ENCODE peak calls at places on chromosomes 1 and 21, in seven cellular contexts. G, I, F, A, L, W and T are unnamed samples. For H3K27me3, the result is how much of the 10 kb centered on the place peaks cover.

GRCh38 chr1:229478852-229479251 is 29.3 kb downstream of the NUP133 start:
- DNase-seq in G (no peak), I (no peak), F (no peak), A (no peak), L (no peak), W (no peak), T (no peak)

GRCh38 chr1:54337928-54338327 is 68.3 kb downstream of the SSBP3 start:
- DNase-seq in G (no peak), I (no peak), F (no peak), A (no peak), L (no peak), W (no peak), T (no peak)

GRCh38 chr1:65048325-65048724 is 82.0 kb upstream of the JAK1 start:
- DNase-seq in G (no peak), I (no peak), F (no peak), A (no peak), L (no peak), W (peak), T (no peak)

GRCh38 chr1:66464802-66465201 is 69.2 kb upstream of the SGIP1 start:
- DNase-seq in G (no peak), I (peak), F (no peak), A (peak), L (no peak), W (peak), T (no peak)

GRCh38 chr1:223853748-223854147 is 8.0 kb upstream of the TP53BP2 start:
- DNase-seq in G (no peak), I (no peak), F (no peak), A (no peak), L (no peak), W (no peak), T (no peak)

GRCh38 chr1:154276797-154277196 is 4.4 kb downstream of the HAX1 start:
- DNase-seq in G (no peak), I (no peak), F (no peak), A (no peak), L (no peak), W (no peak), T (no peak)

GRCh38 chr1:241356519-241357365 is at the start of gene RGS7:
- DNase-seq in G (peak), I (peak), F (no peak), A (peak), L (no peak), W (peak), T (peak)

GRCh38 chr1:25727026-25727818 is 72.8 kb upstream of the SELENON start:
- DNase-seq in G (no peak), I (no peak), F (no peak), A (no peak), L (no peak), W (peak), T (no peak)

GRCh38 chr1:66402194-66402593 is 131.8 kb upstream of the SGIP1 start:
- DNase-seq in G (peak), I (no peak), F (no peak), A (no peak), L (peak), W (peak), T (no peak)

GRCh38 chr1:64861611-64862010 is 104.7 kb downstream of the JAK1 start:
- DNase-seq in G (no peak), I (no peak), F (no peak), A (no peak), L (no peak), W (peak), T (no peak)

GRCh38 chr1:97640677-97641076 is 280.2 kb downstream of the DPYD start:
- DNase-seq in G (no peak), I (no peak), F (no peak), A (no peak), L (no peak), W (no peak), T (no peak)

GRCh38 chr1:915295-916172 is 8.2 kb upstream of the SAMD11 start:
- DNase-seq in G (peak), I (no peak), F (no peak), A (no peak), L (peak), W (no peak), T (no peak)

GRCh38 chr1:63679589-63679988 is 86.4 kb downstream of the PGM1 start:
- DNase-seq in G (no peak), I (no peak), F (no peak), A (no peak), L (no peak), W (no peak), T (no peak)

GRCh38 chr1:9438431-9439073 is 100.7 kb upstream of the SLC25A33 start:
- DNase-seq in G (no peak), I (peak), F (no peak), A (peak), L (peak), W (no peak), T (no peak)

GRCh38 chr21:43866233-43866632 is 1.2 kb downstream of the AGPAT3 start:
- DNase-seq in G (no peak), I (peak), F (no peak), A (no peak), L (no peak), W (peak), T (no peak)

GRCh38 chr1:65434760-65435159 is 14.3 kb downstream of the LEPR start:
- DNase-seq in G (no peak), I (no peak), F (no peak), A (no peak), L (no peak), W (no peak), T (no peak)

GRCh38 chr1:179807691-179808485 is 64.8 kb downstream of the FAM163A start:
- DNase-seq in G (no peak), I (peak), F (no peak), A (peak), L (no peak), W (peak), T (no peak)

GRCh38 chr1:85393490-85393889 is 71.5 kb downstream of the DDAH1 start:
- DNase-seq in G (no peak), I (no peak), F (no peak), A (no peak), L (no peak), W (no peak), T (no peak)

GRCh38 chr1:87449348-87449963 is 120.8 kb downstream of the LMO4 start:
- DNase-seq in G (no peak), I (no peak), F (no peak), A (no peak), L (no peak), W (no peak), T (no peak)

GRCh38 chr1:231808990-231809389 is 182.4 kb downstream of the DISC1 start:
- DNase-seq in G (no peak), I (peak), F (no peak), A (no peak), L (peak), W (peak), T (no peak)

GRCh38 chr21:37153193-37153934 is 80.3 kb downstream of the TTC3 start:
- DNase-seq in G (no peak), I (no peak), F (no peak), A (no peak), L (no peak), W (peak), T (no peak)
- H3K4me3 ChIP-seq in G (no peak), I (no peak), F (no peak), A (no peak), L (no peak), W (no peak), T (no peak)

GRCh38 chr1:167821969-167822685 is 91.8 kb downstream of the ADCY10 start:
- DNase-seq in G (no peak), I (no peak), F (no peak), A (no peak), L (no peak), W (no peak), T (no peak)

GRCh38 chr1:167821356-167821685 is 92.6 kb downstream of the ADCY10 start:
- DNase-seq in G (no peak), I (no peak), F (no peak), A (no peak), L (no peak), W (no peak), T (no peak)

GRCh38 chr1:167826127-167826526 is 87.8 kb downstream of the ADCY10 start:
- DNase-seq in G (no peak), I (no peak), F (no peak), A (no peak), L (no peak), W (no peak), T (no peak)

GRCh38 chr1:167824163-167824794 is 89.7 kb downstream of the ADCY10 start:
- DNase-seq in G (no peak), I (no peak), F (no peak), A (no peak), L (no peak), W (no peak), T (no peak)

GRCh38 chr1:167825419-167826079 is 88.4 kb downstream of the ADCY10 start:
- DNase-seq in G (no peak), I (no peak), F (no peak), A (no peak), L (no peak), W (no peak), T (no peak)
- H3K27me3 ChIP-seq in G (under half), I (under half), F (under half), A (under half), L (under half), W (under half), T (under half)

DNA sequence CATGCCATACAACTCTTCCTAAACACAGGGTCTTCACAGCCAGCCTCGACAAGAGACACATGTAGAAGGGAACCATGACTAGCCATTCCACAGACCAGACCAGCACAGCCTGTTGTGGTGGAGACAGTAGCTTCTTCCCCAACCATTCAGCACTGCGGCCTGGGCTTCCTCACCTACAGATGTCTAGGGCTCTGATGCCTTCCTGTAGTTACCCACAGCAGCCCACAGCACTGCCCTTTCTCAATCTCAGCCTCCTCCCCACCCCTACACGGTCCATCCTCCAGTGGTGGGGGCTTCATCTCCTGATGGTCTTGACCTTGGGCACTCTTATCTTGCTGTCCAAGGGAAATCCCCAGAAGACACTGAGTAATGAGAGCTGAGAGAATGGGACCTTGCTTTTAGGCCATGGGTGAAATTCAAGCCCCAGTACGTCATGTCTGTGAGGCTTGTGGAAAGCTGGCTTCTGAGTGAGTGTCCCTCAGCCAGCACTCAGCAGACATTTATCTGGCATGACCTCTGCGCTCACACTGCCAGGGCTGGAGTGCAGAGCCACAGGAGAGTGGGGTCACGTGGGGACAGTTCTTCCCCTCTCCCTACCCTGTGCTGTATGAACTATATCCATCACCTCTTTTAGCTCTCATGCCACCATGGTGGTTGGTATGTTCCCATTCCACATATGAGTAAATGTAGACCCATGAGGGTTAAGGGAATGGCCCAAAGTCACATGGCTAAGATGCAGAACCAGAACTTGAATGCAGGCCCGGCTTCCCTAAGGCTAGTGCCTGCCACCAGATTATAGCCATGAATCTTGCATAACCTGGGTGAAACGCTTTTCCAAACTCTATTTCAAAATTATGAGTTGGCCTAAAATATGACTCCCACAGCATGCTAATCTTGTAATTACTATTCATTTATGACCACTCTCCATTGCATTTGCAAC is 104.7 kb downstream of the HIVEP3 start:
- DNase-seq in G (no peak), I (peak), F (no peak), A (no peak), L (peak), W (no peak), T (no peak)
- H3K4me3 ChIP-seq in G (no peak), I (no peak), F (no peak), A (no peak), L (no peak), W (no peak), T (no peak)

GRCh38 chr21:29650561-29651022 is 289.2 kb downstream of the GRIK1 start:
- DNase-seq in G (no peak), I (no peak), F (no peak), A (no peak), L (no peak), W (no peak), T (no peak)

GRCh38 chr21:29645666-29646553 is 293.9 kb downstream of the GRIK1 start:
- DNase-seq in G (no peak), I (no peak), F (no peak), A (no peak), L (no peak), W (peak), T (no peak)

GRCh38 chr21:29649370-29649963 is 290.3 kb downstream of the GRIK1 start:
- DNase-seq in G (no peak), I (no peak), F (no peak), A (no peak), L (no peak), W (no peak), T (no peak)

GRCh38 chr21:29647353-29647781 is 292.4 kb downstream of the GRIK1 start:
- DNase-seq in G (no peak), I (peak), F (no peak), A (peak), L (no peak), W (no peak), T (no peak)

GRCh38 chr21:29648710-29649240 is 291.0 kb downstream of the GRIK1 start:
- DNase-seq in G (no peak), I (no peak), F (no peak), A (no peak), L (no peak), W (no peak), T (no peak)
- H3K27me3 ChIP-seq in G (under half), I (under half), F (under half), A (under half), L (under half), W (under half), T (under half)